ENCODE peak calls at places on chromosome 19, in six cellular contexts. V, J, U, S, E and A are unnamed samples.

GRCh38 chr19:33878136-33878535 is 81.5 kb downstream of the KCTD15 start:
- DNase-seq in E (no peak), V (no peak), S (no peak), U (no peak), J (peak; percentile 18), A (no peak)

GRCh38 chr19:54141356-54141755 is 3.8 kb downstream of the CNOT3 start:
- DNase-seq in V (no peak), J (no peak), E (no peak), U (no peak), S (no peak), A (no peak)

GRCh38 chr19:30076751-30077670 is 135.0 kb downstream of the URI1 start:
- DNase-seq in J (no peak), U (no peak), E (no peak), S (no peak), V (no peak), A (no peak)

GRCh38 chr19:45809643-45810159 is 5.4 kb downstream of the RSPH6A start:
- DNase-seq in S (no peak), V (no peak), E (no peak), J (no peak), U (no peak), A (no peak)

GRCh38 chr19:7983995-7984837 is 21.2 kb downstream of the ELAVL1 start:
- DNase-seq in V (no peak), S (no peak), E (no peak), J (no peak), U (no peak), A (no peak)

GRCh38 chr19:19460258-19460731 is 54.8 kb downstream of the GATAD2A start:
- DNase-seq in E (no peak), U (no peak), S (no peak), V (no peak), J (no peak), A (no peak)

GRCh38 chr19:49224856-49225255 is 67.3 kb downstream of the TRPM4 start:
- DNase-seq in V (no peak), E (no peak), S (no peak), U (no peak), J (no peak), A (no peak)

GRCh38 chr19:3149526-3150505 is 14.0 kb downstream of the GNA15 start:
- DNase-seq in E (no peak), U (no peak), V (no peak), J (no peak), S (no peak), A (no peak)

GRCh38 chr19:54654447-54655321 is 8.1 kb upstream of the LILRB4 start:
- DNase-seq in E (no peak), U (no peak), S (no peak), J (peak; percentile 57), V (no peak), A (no peak)

GRCh38 chr19:53884256-53884655 is 2.3 kb downstream of the PRKCG start:
- DNase-seq in J (no peak), S (no peak), V (no peak), U (no peak), E (no peak), A (peak; percentile 71)

GRCh38 chr19:3135961-3136683 is at the start of gene GNA15:
- DNase-seq in J (no peak), U (peak; percentile 37), S (no peak), E (no peak), V (no peak), A (no peak)

GRCh38 chr19:10143700-10144099 is 24.0 kb upstream of the EIF3G start:
- DNase-seq in U (no peak), S (no peak), V (no peak), J (no peak), E (no peak), A (no peak)

GRCh38 chr19:47505506-47505905 is 9.4 kb downstream of the NAPA start:
- DNase-seq in V (no peak), S (no peak), U (no peak), J (no peak), E (no peak), A (no peak)

GRCh38 chr19:7763696-7764095 is 653 bp downstream of the CLEC4M start:
- DNase-seq in J (peak; percentile 61), E (no peak), U (no peak), S (no peak), V (no peak), A (no peak)

GRCh38 chr19:6464070-6464873 is at the start of gene CRB3:
- DNase-seq in J (peak; percentile 93), S (no peak), U (no peak), E (no peak), V (no peak), A (no peak)

GRCh38 chr19:49128545-49129237 is 9.3 kb downstream of the PPFIA3 start:
- DNase-seq in V (no peak), E (no peak), J (no peak), U (no peak), S (no peak), A (no peak)

GRCh38 chr19:2668188-2668763 is 34.2 kb downstream of the GNG7 start:
- DNase-seq in U (no peak), J (no peak), S (no peak), V (no peak), E (no peak), A (no peak)

GRCh38 chr19:50065938-50066337 is 40.1 kb downstream of the ZNF473 start:
- DNase-seq in E (no peak), U (no peak), S (no peak), V (no peak), J (no peak), A (no peak)

GRCh38 chr19:3426433-3426832 is 53.9 kb downstream of the SMIM24 start:
- DNase-seq in V (no peak), E (no peak), U (no peak), J (no peak), S (no peak), A (no peak)

GRCh38 chr19:5369962-5370367 is 29.4 kb upstream of the PTPRS start:
- DNase-seq in V (no peak), U (no peak), E (no peak), S (no peak), J (peak; percentile 86), A (no peak)

GRCh38 chr19:12035220-12036172 is at the start of gene ZNF433:
- DNase-seq in S (peak; percentile 96), E (no peak), J (peak; percentile 99), U (peak; percentile 94), V (peak; percentile 95), A (peak; percentile 95)
- TF ChIP-seq CTCF in S (no peak), E (no peak), J (no peak), U (no peak), V (no peak), A (no peak)

GRCh38 chr19:16425993-16426392 is 45.8 kb downstream of the EPS15L1 start:
- DNase-seq in J (no peak), U (no peak), V (no peak), E (no peak), S (no peak), A (no peak)

GRCh38 chr19:16433986-16434385 is 37.8 kb downstream of the EPS15L1 start:
- DNase-seq in E (no peak), V (no peak), S (no peak), U (no peak), J (no peak), A (no peak)

GRCh38 chr19:16429066-16429758 is 42.6 kb downstream of the EPS15L1 start:
- DNase-seq in V (peak; percentile 78), S (peak; percentile 74), E (no peak), U (no peak), J (no peak), A (no peak)

GRCh38 chr19:16428372-16429036 is 43.3 kb downstream of the EPS15L1 start:
- DNase-seq in J (no peak), E (no peak), U (no peak), S (no peak), V (no peak), A (no peak)

GRCh38 chr19:16429759-16430091 is 42.0 kb downstream of the EPS15L1 start:
- DNase-seq in E (no peak), V (no peak), U (no peak), J (no peak), S (no peak), A (no peak)
- TF ChIP-seq CTCF in E (no peak), V (no peak), U (no peak), J (no peak), S (no peak), A (no peak)

GRCh38 chr19:40908981-40909380 is 26.9 kb upstream of the CYP2A7 start:
- DNase-seq in V (no peak), E (no peak), J (no peak), S (peak; percentile 37), U (peak; percentile 50), A (no peak)
- TF ChIP-seq CTCF in V (peak; percentile 69), E (peak; percentile 40), J (no peak), S (no peak), U (no peak), A (peak; percentile 48)

DNA sequence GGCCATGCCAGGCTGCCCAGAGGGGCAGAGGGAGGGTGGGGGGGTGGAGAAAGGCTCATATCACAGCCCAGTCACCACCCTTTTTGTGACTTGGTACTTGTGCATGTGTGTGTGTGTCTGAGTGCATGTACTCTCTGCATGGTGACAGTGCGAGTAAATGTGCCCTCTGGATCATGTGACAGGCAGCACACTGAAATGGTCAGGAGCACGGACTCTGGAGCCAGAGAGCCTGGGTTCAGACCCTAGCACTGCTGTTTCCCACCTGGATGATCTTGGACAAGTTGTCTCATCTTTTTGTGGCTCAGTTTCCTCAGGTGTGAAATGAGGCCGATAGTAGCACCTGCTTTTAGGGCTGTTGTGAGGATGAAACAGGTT is 2.0 kb downstream of the CIC start:
- DNase-seq in E (no peak), V (no peak), J (no peak), U (no peak), S (no peak), A (no peak)
- TF ChIP-seq CTCF in E (no peak), V (no peak), J (no peak), U (no peak), S (no peak), A (no peak)

GRCh38 chr19:44141191-44142013 is at the start of gene ZNF234:
- DNase-seq in J (peak; percentile 93), S (peak; percentile 93), V (peak; percentile 78), U (peak; percentile 86), E (peak; percentile 40), A (peak; percentile 79)
- TF ChIP-seq CTCF in J (no peak), S (peak; percentile 16), V (peak; percentile 22), U (no peak), E (no peak), A (no peak)

GRCh38 chr19:17680235-17680722 is 7.9 kb downstream of the UNC13A start:
- DNase-seq in E (peak; percentile 27), V (peak; percentile 86), U (peak; percentile 51), S (peak; percentile 88), J (peak; percentile 92), A (peak; percentile 89)
- TF ChIP-seq CTCF in E (peak; percentile 9), V (no peak), U (no peak), S (peak; percentile 10), J (no peak), A (no peak)

DNA sequence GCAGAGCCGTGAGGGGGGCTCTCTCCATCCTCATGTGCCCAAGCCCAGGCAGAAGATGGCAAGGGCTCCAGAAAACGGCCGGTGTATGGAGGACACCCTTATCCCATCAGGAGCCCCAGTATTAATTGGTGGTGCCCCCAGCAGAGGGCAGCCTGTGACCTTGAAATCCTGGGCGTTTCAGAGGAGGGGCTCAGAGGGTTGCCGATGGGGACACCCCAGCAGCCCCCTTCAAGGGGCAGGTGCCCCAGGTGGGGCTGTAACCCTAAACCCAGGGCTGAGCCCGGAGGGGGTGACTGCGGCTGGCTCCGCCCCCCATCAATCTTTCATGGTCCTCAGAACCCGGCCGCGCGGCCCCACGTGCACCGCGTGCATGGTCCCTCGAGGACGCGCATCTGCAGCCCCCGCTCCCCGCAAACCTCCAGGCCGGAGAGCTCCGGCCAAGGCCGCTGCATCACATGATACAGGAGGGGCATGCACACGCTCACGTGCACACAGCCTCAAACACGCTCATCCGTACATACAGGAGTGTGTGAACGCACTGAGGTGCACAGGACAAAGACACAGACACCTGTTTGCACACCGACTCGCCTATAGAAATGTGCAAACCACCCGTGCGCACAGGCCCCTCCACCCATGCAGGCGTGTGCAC is 959 bp downstream of the RAB3A start:
- DNase-seq in U (peak; percentile 76), E (no peak), S (peak; percentile 24), V (no peak), J (no peak), A (no peak)
- TF ChIP-seq CTCF in U (no peak), E (peak; percentile 48), S (peak; percentile 41), V (peak; percentile 41), J (no peak), A (no peak)